ENCODE peak calls at places on chromosome 17, in nine cellular contexts. One of them, this sample, is unnamed.

GRCh38 chr17:50346313-50347086 is 574 bp downstream of the XYLT2 start:
- DNase-seq in activated CD8-positive, alpha-beta T cell treated with anti-CD3 and anti-CD28 coated beads for 36 hours: peak; percentile 69
- DNase-seq in left ventricle myocardium inferior: peak; percentile 47
- DNase-seq in NCI-H1105: no peak
- DNase-seq in lower leg skin: peak; percentile 45
- DNase-seq in HCEC 1CT: peak; percentile 25
- DNase-seq in naive thymus-derived CD8-positive, alpha-beta T cell: peak; percentile 43
- DNase-seq in NCI-H510A treated with DMSO at 0.1 percent for 48 hours: no peak
- DNase-seq in choroid plexus epithelial cell: no peak
- DNase-seq in this sample: peak; percentile 40

GRCh38 chr17:37483311-37484039 is 6.2 kb upstream of the DUSP14 start:
- DNase-seq in activated CD8-positive, alpha-beta T cell treated with anti-CD3 and anti-CD28 coated beads for 36 hours: no peak
- DNase-seq in left ventricle myocardium inferior: no peak
- DNase-seq in NCI-H1105: no peak
- DNase-seq in lower leg skin: no peak
- DNase-seq in HCEC 1CT: peak; percentile 96
- DNase-seq in naive thymus-derived CD8-positive, alpha-beta T cell: no peak
- DNase-seq in NCI-H510A treated with DMSO at 0.1 percent for 48 hours: peak; percentile 3
- DNase-seq in choroid plexus epithelial cell: peak; percentile 96
- DNase-seq in this sample: no peak

GRCh38 chr17:41403409-41404023 is 6.1 kb upstream of the KRT31 start:
- DNase-seq in activated CD8-positive, alpha-beta T cell treated with anti-CD3 and anti-CD28 coated beads for 36 hours: no peak
- DNase-seq in left ventricle myocardium inferior: no peak
- DNase-seq in NCI-H1105: no peak
- DNase-seq in lower leg skin: no peak
- DNase-seq in HCEC 1CT: no peak
- DNase-seq in naive thymus-derived CD8-positive, alpha-beta T cell: no peak
- DNase-seq in NCI-H510A treated with DMSO at 0.1 percent for 48 hours: no peak
- DNase-seq in choroid plexus epithelial cell: no peak
- DNase-seq in this sample: no peak

GRCh38 chr17:66625321-66625767 is 209.6 kb upstream of the CACNG5 start:
- DNase-seq in activated CD8-positive, alpha-beta T cell treated with anti-CD3 and anti-CD28 coated beads for 36 hours: no peak
- DNase-seq in left ventricle myocardium inferior: no peak
- DNase-seq in NCI-H1105: peak; percentile 1
- DNase-seq in lower leg skin: no peak
- DNase-seq in HCEC 1CT: peak; percentile 51
- DNase-seq in naive thymus-derived CD8-positive, alpha-beta T cell: no peak
- DNase-seq in NCI-H510A treated with DMSO at 0.1 percent for 48 hours: peak; percentile 85
- DNase-seq in choroid plexus epithelial cell: peak; percentile 62
- DNase-seq in this sample: no peak

GRCh38 chr17:38852771-38853291 is 690 bp downstream of the RPL23 start:
- DNase-seq in activated CD8-positive, alpha-beta T cell treated with anti-CD3 and anti-CD28 coated beads for 36 hours: no peak
- DNase-seq in left ventricle myocardium inferior: no peak
- DNase-seq in NCI-H1105: no peak
- DNase-seq in lower leg skin: no peak
- DNase-seq in HCEC 1CT: no peak
- DNase-seq in naive thymus-derived CD8-positive, alpha-beta T cell: no peak
- DNase-seq in NCI-H510A treated with DMSO at 0.1 percent for 48 hours: no peak
- DNase-seq in choroid plexus epithelial cell: peak; percentile 33
- DNase-seq in this sample: no peak

GRCh38 chr17:43784068-43784467 is 3.8 kb downstream of the CFAP97D1 start:
- DNase-seq in activated CD8-positive, alpha-beta T cell treated with anti-CD3 and anti-CD28 coated beads for 36 hours: no peak
- DNase-seq in left ventricle myocardium inferior: no peak
- DNase-seq in NCI-H1105: no peak
- DNase-seq in lower leg skin: no peak
- DNase-seq in HCEC 1CT: peak; percentile 60
- DNase-seq in naive thymus-derived CD8-positive, alpha-beta T cell: no peak
- DNase-seq in NCI-H510A treated with DMSO at 0.1 percent for 48 hours: no peak
- DNase-seq in choroid plexus epithelial cell: no peak
- DNase-seq in this sample: no peak

GRCh38 chr17:81096741-81097133 is 61.8 kb downstream of the BAIAP2 start:
- DNase-seq in activated CD8-positive, alpha-beta T cell treated with anti-CD3 and anti-CD28 coated beads for 36 hours: peak; percentile 16
- DNase-seq in left ventricle myocardium inferior: no peak
- DNase-seq in NCI-H1105: no peak
- DNase-seq in lower leg skin: no peak
- DNase-seq in HCEC 1CT: no peak
- DNase-seq in naive thymus-derived CD8-positive, alpha-beta T cell: no peak
- DNase-seq in NCI-H510A treated with DMSO at 0.1 percent for 48 hours: no peak
- DNase-seq in choroid plexus epithelial cell: peak; percentile 17
- DNase-seq in this sample: no peak

GRCh38 chr17:6503641-6504195 is 52.6 kb downstream of the PITPNM3 start:
- DNase-seq in activated CD8-positive, alpha-beta T cell treated with anti-CD3 and anti-CD28 coated beads for 36 hours: no peak
- DNase-seq in left ventricle myocardium inferior: no peak
- DNase-seq in NCI-H1105: no peak
- DNase-seq in lower leg skin: no peak
- DNase-seq in HCEC 1CT: no peak
- DNase-seq in naive thymus-derived CD8-positive, alpha-beta T cell: no peak
- DNase-seq in NCI-H510A treated with DMSO at 0.1 percent for 48 hours: no peak
- DNase-seq in choroid plexus epithelial cell: no peak
- DNase-seq in this sample: no peak

GRCh38 chr17:64505320-64506200 is 529 bp downstream of the DDX5 start:
- DNase-seq in activated CD8-positive, alpha-beta T cell treated with anti-CD3 and anti-CD28 coated beads for 36 hours: peak; percentile 90
- DNase-seq in left ventricle myocardium inferior: peak; percentile 91
- DNase-seq in NCI-H1105: peak; percentile 88
- DNase-seq in lower leg skin: peak; percentile 91
- DNase-seq in HCEC 1CT: peak; percentile 81
- DNase-seq in naive thymus-derived CD8-positive, alpha-beta T cell: peak; percentile 84
- DNase-seq in NCI-H510A treated with DMSO at 0.1 percent for 48 hours: peak; percentile 88
- DNase-seq in choroid plexus epithelial cell: peak; percentile 94
- DNase-seq in this sample: peak; percentile 90

GRCh38 chr17:40963838-40964237 is 2.9 kb downstream of the KRT39 start:
- DNase-seq in activated CD8-positive, alpha-beta T cell treated with anti-CD3 and anti-CD28 coated beads for 36 hours: no peak
- DNase-seq in left ventricle myocardium inferior: no peak
- DNase-seq in NCI-H1105: no peak
- DNase-seq in lower leg skin: no peak
- DNase-seq in HCEC 1CT: peak; percentile 44
- DNase-seq in naive thymus-derived CD8-positive, alpha-beta T cell: no peak
- DNase-seq in NCI-H510A treated with DMSO at 0.1 percent for 48 hours: peak; percentile 9
- DNase-seq in choroid plexus epithelial cell: peak; percentile 62
- DNase-seq in this sample: peak; percentile 3

GRCh38 chr17:80184423-80184714 is 14.5 kb downstream of the CARD14 start:
- DNase-seq in activated CD8-positive, alpha-beta T cell treated with anti-CD3 and anti-CD28 coated beads for 36 hours: no peak
- DNase-seq in left ventricle myocardium inferior: no peak
- DNase-seq in NCI-H1105: no peak
- DNase-seq in lower leg skin: no peak
- DNase-seq in HCEC 1CT: no peak
- DNase-seq in naive thymus-derived CD8-positive, alpha-beta T cell: no peak
- DNase-seq in NCI-H510A treated with DMSO at 0.1 percent for 48 hours: no peak
- DNase-seq in choroid plexus epithelial cell: no peak
- DNase-seq in this sample: no peak

GRCh38 chr17:27577884-27578717 is 52.9 kb upstream of the LGALS9 start:
- DNase-seq in activated CD8-positive, alpha-beta T cell treated with anti-CD3 and anti-CD28 coated beads for 36 hours: no peak
- DNase-seq in left ventricle myocardium inferior: peak; percentile 46
- DNase-seq in NCI-H1105: no peak
- DNase-seq in lower leg skin: no peak
- DNase-seq in HCEC 1CT: no peak
- DNase-seq in naive thymus-derived CD8-positive, alpha-beta T cell: no peak
- DNase-seq in NCI-H510A treated with DMSO at 0.1 percent for 48 hours: no peak
- DNase-seq in choroid plexus epithelial cell: peak; percentile 67
- DNase-seq in this sample: no peak

GRCh38 chr17:32636593-32637218 is 149.9 kb downstream of the CDK5R1 start:
- DNase-seq in activated CD8-positive, alpha-beta T cell treated with anti-CD3 and anti-CD28 coated beads for 36 hours: no peak
- DNase-seq in left ventricle myocardium inferior: no peak
- DNase-seq in NCI-H1105: no peak
- DNase-seq in lower leg skin: no peak
- DNase-seq in HCEC 1CT: no peak
- DNase-seq in naive thymus-derived CD8-positive, alpha-beta T cell: no peak
- DNase-seq in NCI-H510A treated with DMSO at 0.1 percent for 48 hours: no peak
- DNase-seq in choroid plexus epithelial cell: no peak
- DNase-seq in this sample: no peak

This sample was measured in NCI-H146.